ENCODE peak calls at places on chromosomes 13 and 19, in seven cellular contexts. G, C, E, V, N, P and F are unnamed samples.

GRCh38 chr13:74132152-74132767 is 1.9 kb downstream of the KLF12 start:
- DNase-seq in V (no peak), E (peak), P (no peak), N (no peak), C (peak), G (no peak), F (no peak)

GRCh38 chr13:38954291-38954690 is 36.3 kb downstream of the STOML3 start:
- DNase-seq in G (no peak), P (no peak), C (no peak), N (no peak), V (peak), E (peak), F (no peak)

GRCh38 chr19:50777830-50778303 is 7.6 kb downstream of the GPR32 start:
- DNase-seq in V (peak), E (no peak), G (peak), C (peak), P (peak), N (no peak), F (no peak)

GRCh38 chr19:11142528-11143171 is 12.9 kb downstream of the SPC24 start:
- DNase-seq in G (peak), N (peak), E (peak), P (peak), V (peak), C (peak), F (no peak)

GRCh38 chr13:111344471-111345191 is 24.2 kb downstream of the TEX29 start:
- DNase-seq in P (peak), E (peak), V (peak), N (peak), G (peak), C (peak), F (peak)

GRCh38 chr19:2970201-2970838 is 7.0 kb upstream of the TLE6 start:
- DNase-seq in V (peak), N (no peak), C (no peak), G (no peak), E (peak), P (no peak), F (no peak)

GRCh38 chr13:100130092-100130491 is 41.2 kb downstream of the PCCA start:
- DNase-seq in G (no peak), P (peak), C (no peak), E (no peak), V (no peak), N (no peak), F (no peak)

GRCh38 chr13:35481777-35482176 is 5.3 kb upstream of the MAB21L1 start:
- DNase-seq in E (no peak), N (no peak), C (no peak), V (no peak), P (no peak), G (no peak), F (no peak)

GRCh38 chr19:18846862-18847515 is 15.2 kb downstream of the UPF1 start:
- DNase-seq in G (peak), P (peak), C (peak), E (peak), N (peak), V (peak), F (peak)

GRCh38 chr13:33182729-33183128 is 102.8 kb downstream of the STARD13 start:
- DNase-seq in N (no peak), C (no peak), P (no peak), V (no peak), G (no peak), E (no peak), F (no peak)

GRCh38 chr13:30572859-30573275 is 44.9 kb upstream of the USPL1 start:
- DNase-seq in G (no peak), C (peak), V (peak), P (peak), N (no peak), E (peak), F (no peak)

GRCh38 chr19:5661483-5661882 is 18.8 kb downstream of the MICOS13 start:
- DNase-seq in G (no peak), V (no peak), E (no peak), P (no peak), C (no peak), N (no peak), F (no peak)

GRCh38 chr13:74287672-74288169 is 153.5 kb upstream of the KLF12 start:
- DNase-seq in E (peak), V (no peak), P (peak), C (peak), N (peak), G (peak), F (peak)

GRCh38 chr19:43560687-43561086 is 14.6 kb downstream of the XRCC1 start:
- DNase-seq in N (no peak), C (peak), V (no peak), G (peak), P (peak), E (peak), F (no peak)

GRCh38 chr19:19662866-19663291 is 597 bp downstream of the ATP13A1 start:
- DNase-seq in G (no peak), E (peak), V (peak), C (peak), N (no peak), P (peak), F (no peak)

GRCh38 chr19:15701757-15702589 is 25.9 kb upstream of the OR10H2 start:
- DNase-seq in P (no peak), N (no peak), G (no peak), V (peak), C (no peak), E (no peak), F (no peak)

GRCh38 chr19:2315818-2316353 is 7.9 kb upstream of the LINGO3 start:
- DNase-seq in N (peak), V (peak), P (peak), E (peak), G (peak), C (peak), F (no peak)

GRCh38 chr13:106350208-106350607 is 185.3 kb downstream of the EFNB2 start:
- DNase-seq in G (no peak), N (no peak), V (no peak), C (no peak), E (no peak), P (peak), F (no peak)

GRCh38 chr13:21478881-21479808 is 20.0 kb upstream of the ZDHHC20 start:
- DNase-seq in E (peak), G (no peak), C (peak), P (peak), V (peak), N (peak), F (no peak)

GRCh38 chr13:65966991-65967451 is 1263.1 kb downstream of the PCDH9 start:
- DNase-seq in V (peak), E (peak), P (peak), N (no peak), G (peak), C (peak), F (peak)

GRCh38 chr19:56119585-56119978 is 1.5 kb downstream of the ZNF787 start:
- DNase-seq in P (no peak), V (peak), E (peak), C (peak), N (no peak), G (no peak), F (no peak)

GRCh38 chr13:24723206-24723605 is 40.8 kb upstream of the RNF17 start:
- DNase-seq in E (no peak), G (no peak), C (no peak), P (no peak), N (no peak), V (no peak), F (no peak)

GRCh38 chr13:41428155-41428554 is 29.2 kb upstream of the RGCC start:
- DNase-seq in N (peak), V (no peak), C (no peak), P (peak), G (peak), E (no peak), F (no peak)

GRCh38 chr13:73075546-73075945 is 16.7 kb downstream of the KLF5 start:
- DNase-seq in G (peak), P (peak), C (no peak), V (peak), N (no peak), E (no peak), F (no peak)

GRCh38 chr19:13621413-13621812 is 115.1 kb upstream of the CACNA1A start:
- DNase-seq in V (peak), C (peak), G (peak), N (no peak), P (peak), E (peak), F (no peak)

GRCh38 chr19:19239675-19240074 is 27.9 kb downstream of the NCAN start:
- DNase-seq in G (no peak), E (no peak), V (no peak), N (no peak), P (no peak), C (no peak), F (no peak)

GRCh38 chr19:42038675-42039074 is 31.3 kb downstream of the GRIK5 start:
- DNase-seq in G (no peak), P (no peak), E (no peak), N (no peak), C (no peak), V (no peak), F (no peak)

GRCh38 chr13:104034891-104035290 is 968.7 kb upstream of the SLC10A2 start:
- DNase-seq in P (no peak), G (no peak), E (no peak), N (no peak), V (no peak), C (no peak), F (no peak)

GRCh38 chr19:34512254-34512796 is 30.8 kb downstream of the WTIP start:
- DNase-seq in E (no peak), C (no peak), V (no peak), P (no peak), N (no peak), G (no peak), F (no peak)

GRCh38 chr19:33821871-33822270 is 25.2 kb downstream of the KCTD15 start:
- DNase-seq in E (no peak), C (no peak), P (no peak), N (no peak), V (no peak), G (no peak), F (no peak)

GRCh38 chr13:23578411-23579071 is 8.3 kb downstream of the TNFRSF19 start:
- DNase-seq in E (peak), N (no peak), G (peak), V (peak), P (peak), C (peak), F (peak)

GRCh38 chr13:27339299-27339698 is 68.7 kb downstream of the RASL11A start:
- DNase-seq in E (peak), C (peak), V (peak), N (no peak), P (peak), G (peak), F (no peak)

GRCh38 chr19:35347171-35347929 is at the start of gene FFAR1:
- DNase-seq in P (no peak), C (no peak), V (peak), E (no peak), G (peak), N (no peak), F (no peak)

GRCh38 chr13:110454227-110454859 is 107.2 kb downstream of the RAB20 start:
- DNase-seq in G (no peak), N (peak), C (no peak), E (no peak), P (no peak), V (no peak), F (no peak)

GRCh38 chr13:80342541-80343371 is 1.8 kb upstream of the SPRY2 start:
- DNase-seq in G (peak), N (peak), C (peak), E (peak), P (peak), V (peak), F (peak)

GRCh38 chr13:67229438-67230242 is 496 bp downstream of the PCDH9 start:
- DNase-seq in P (peak), C (peak), V (peak), G (no peak), N (peak), E (no peak), F (no peak)

GRCh38 chr13:98401936-98402335 is 175.0 kb downstream of the STK24 start:
- DNase-seq in E (no peak), G (peak), N (no peak), V (no peak), C (no peak), P (no peak), F (no peak)
- H3K18ac ChIP-seq in E (no peak), G (no peak), N (no peak), V (no peak), C (no peak), P (no peak), F (no peak)

GRCh38 chr19:10061717-10062310 is 24.3 kb upstream of the SHFL start:
- DNase-seq in E (no peak), C (no peak), N (no peak), G (peak), P (no peak), V (no peak), F (no peak)
- H3K18ac ChIP-seq in E (no peak), C (no peak), N (no peak), G (peak), P (no peak), V (no peak), F (no peak)

GRCh38 chr13:28486144-28486543 is 8.8 kb downstream of the FLT1 start:
- DNase-seq in V (no peak), C (no peak), E (no peak), P (no peak), N (no peak), G (no peak), F (no peak)

GRCh38 chr13:28485551-28485950 is 9.4 kb downstream of the FLT1 start:
- DNase-seq in P (peak), N (no peak), G (no peak), V (peak), E (no peak), C (no peak), F (no peak)

GRCh38 chr13:28479005-28479404 is 15.9 kb downstream of the FLT1 start:
- DNase-seq in N (no peak), P (no peak), V (no peak), G (no peak), E (no peak), C (no peak), F (no peak)

GRCh38 chr13:28485097-28485496 is 9.8 kb downstream of the FLT1 start:
- DNase-seq in N (no peak), V (no peak), G (no peak), C (no peak), E (no peak), P (no peak), F (no peak)

GRCh38 chr13:28483313-28483931 is 11.5 kb downstream of the FLT1 start:
- DNase-seq in G (no peak), V (no peak), P (no peak), N (no peak), C (no peak), E (no peak), F (no peak)
- H3K18ac ChIP-seq in G (no peak), V (no peak), P (no peak), N (no peak), C (no peak), E (no peak), F (peak)

GRCh38 chr19:49110567-49110966 is 3.6 kb upstream of the LIN7B start:
- DNase-seq in N (no peak), E (peak), P (no peak), C (peak), V (no peak), G (no peak), F (no peak)

GRCh38 chr19:49111218-49111998 is 2.8 kb upstream of the LIN7B start:
- DNase-seq in C (no peak), N (no peak), V (no peak), P (no peak), E (no peak), G (no peak), F (no peak)

GRCh38 chr19:49114630-49115363 is 627 bp downstream of the LIN7B start:
- DNase-seq in C (peak), V (no peak), N (peak), E (peak), P (peak), G (peak), F (peak)

GRCh38 chr19:49116544-49116943 is 2.4 kb downstream of the LIN7B start:
- DNase-seq in E (no peak), N (no peak), C (no peak), P (no peak), G (no peak), V (no peak), F (no peak)

DNA sequence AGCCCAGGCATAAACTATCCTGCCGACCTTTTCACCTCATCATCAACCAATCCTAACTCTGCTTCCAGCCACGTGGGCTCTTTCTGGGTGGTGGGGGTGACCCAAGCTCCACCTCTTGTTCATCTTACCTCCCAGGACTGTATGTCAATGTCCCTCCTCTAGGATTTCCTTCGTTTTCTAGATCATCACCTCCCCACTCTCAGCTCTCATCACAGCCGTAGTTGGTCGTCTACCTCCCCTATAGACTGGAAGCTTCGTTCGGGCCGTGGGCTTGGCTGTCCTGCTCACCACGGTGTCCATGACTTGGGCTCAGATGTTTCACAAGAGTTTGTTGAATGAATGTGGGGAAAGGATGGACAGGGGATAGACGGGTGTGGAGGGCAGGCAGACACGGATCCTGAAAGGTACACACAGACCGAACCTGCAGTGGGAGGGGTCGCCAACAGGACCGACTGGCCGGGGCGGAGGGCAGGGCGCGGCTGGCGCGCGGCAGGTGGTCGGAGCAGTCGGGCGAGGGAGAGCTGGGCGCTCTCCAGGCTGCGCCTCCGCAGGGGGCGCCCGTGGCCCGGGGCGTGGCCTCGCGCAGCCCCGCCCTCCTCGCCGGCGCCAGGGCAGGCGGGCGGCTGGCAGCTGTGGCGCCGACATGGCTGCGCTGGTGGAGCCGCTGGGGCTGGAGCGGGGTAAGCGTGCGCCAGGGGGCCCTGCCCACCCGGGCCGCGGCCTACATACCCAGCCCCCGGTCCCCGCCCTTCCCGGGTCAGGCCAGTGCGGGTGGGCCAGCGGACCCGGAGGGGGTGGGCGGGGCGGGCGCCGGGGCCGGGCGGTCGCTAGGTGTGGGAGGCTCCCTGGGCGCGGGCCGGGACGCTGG is at the start of gene LIN7B:
- DNase-seq in E (peak), C (peak), V (peak), G (peak), N (peak), P (peak), F (peak)
- H3K18ac ChIP-seq in E (peak), C (no peak), V (peak), G (no peak), N (peak), P (peak), F (peak)

DNA sequence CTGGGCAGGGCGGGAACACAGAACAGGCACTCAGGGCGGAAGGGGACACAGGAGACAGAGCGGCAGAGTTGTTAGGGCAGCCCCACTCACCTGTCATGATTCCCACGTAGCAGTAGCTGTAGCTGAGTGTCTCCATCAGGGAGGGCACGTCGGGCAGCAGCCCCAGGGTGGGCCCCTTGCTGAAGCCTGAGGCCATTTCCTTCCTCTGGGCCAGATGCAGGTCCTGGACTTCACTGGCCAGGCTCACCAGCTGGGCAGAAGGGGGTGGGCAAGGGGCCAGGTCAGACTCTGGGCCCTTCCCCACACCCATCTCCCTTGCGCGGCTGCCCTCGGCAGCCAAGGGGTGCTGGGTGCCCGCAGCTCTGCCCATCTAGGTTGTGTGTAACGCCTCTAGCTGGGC is 5.9 kb downstream of the MBOAT7 start:
- DNase-seq in C (no peak), E (no peak), V (no peak), N (no peak), G (no peak), P (no peak), F (no peak)
- H3K18ac ChIP-seq in C (no peak), E (no peak), V (no peak), N (no peak), G (no peak), P (no peak), F (no peak)

GRCh38 chr19:49518033-49518432 is 5.6 kb downstream of the FCGRT start:
- DNase-seq in E (no peak), P (no peak), V (no peak), G (no peak), N (no peak), C (no peak), F (no peak)

GRCh38 chr19:49512970-49513745 is 697 bp downstream of the FCGRT start:
- DNase-seq in P (peak), C (no peak), N (peak), V (no peak), E (peak), G (peak), F (peak)

GRCh38 chr19:49514151-49514550 is 1.7 kb downstream of the FCGRT start:
- DNase-seq in N (no peak), V (peak), G (no peak), E (no peak), C (no peak), P (no peak), F (no peak)

GRCh38 chr19:49513746-49514118 is 1.3 kb downstream of the FCGRT start:
- DNase-seq in P (no peak), V (peak), E (no peak), C (no peak), N (no peak), G (no peak), F (peak)

DNA sequence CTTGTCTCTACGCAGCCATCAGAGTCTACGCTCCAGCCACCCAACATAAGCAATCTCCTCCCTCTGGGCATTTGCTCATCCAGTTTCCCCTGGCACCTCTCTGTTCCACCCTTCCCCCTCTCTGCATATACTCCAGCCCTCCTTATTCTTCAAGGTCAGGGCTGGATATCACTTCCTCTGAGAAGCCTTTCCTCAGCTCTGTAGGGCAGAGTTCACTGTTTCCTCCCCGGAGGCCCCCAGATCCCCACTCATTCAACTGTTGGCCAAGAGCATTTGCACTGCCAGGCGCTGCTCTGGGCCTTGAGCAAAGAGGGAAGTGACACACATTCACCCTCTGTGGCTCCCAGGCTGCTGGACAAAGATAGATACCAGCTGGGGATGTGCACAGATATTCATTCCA is 3.3 kb downstream of the FCGRT start:
- DNase-seq in C (no peak), V (peak), P (no peak), E (peak), G (no peak), N (no peak), F (no peak)
- H3K18ac ChIP-seq in C (no peak), V (no peak), P (no peak), E (no peak), G (no peak), N (no peak), F (no peak)